ENCODE peak calls at places on chromosome 10, in five cellular contexts. Q is astrocyte of the spinal cord, O is choroid plexus epithelial cell, C is head of caudate nucleus, A is kidney tubule cell. Y is an unnamed sample.

GRCh38 chr10:11157292-11158052 is 139.8 kb downstream of the CELF2 start:
- DNase-seq in C (no peak), A (no peak), O (no peak), Q (no peak), Y (no peak)

GRCh38 chr10:49163741-49164140 is 24.4 kb downstream of the TMEM273 start:
- DNase-seq in O (peak; percentile 35), Q (peak; percentile 80), A (no peak), C (no peak), Y (no peak)

GRCh38 chr10:126252884-126253612 is 135.2 kb downstream of the ADAM12 start:
- DNase-seq in Q (peak; percentile 99), O (peak; percentile 94), C (no peak), A (peak; percentile 93), Y (no peak)

GRCh38 chr10:31830887-31831286 is 97.7 kb downstream of the ARHGAP12 start:
- DNase-seq in Q (peak; percentile 25), A (no peak), O (peak; percentile 66), C (no peak), Y (no peak)

GRCh38 chr10:9222917-9223316 is 1168.4 kb downstream of the GATA3 start:
- DNase-seq in O (peak; percentile 7), Q (peak; percentile 36), C (no peak), A (peak; percentile 29), Y (no peak)

GRCh38 chr10:110162749-110163148 is 44.7 kb upstream of the MXI1 start:
- DNase-seq in Q (no peak), A (no peak), C (no peak), O (no peak), Y (no peak)

GRCh38 chr10:63554666-63555065 is 33.5 kb downstream of the REEP3 start:
- DNase-seq in Q (peak; percentile 97), O (peak; percentile 97), A (peak; percentile 88), C (no peak), Y (no peak)

GRCh38 chr10:24716295-24716694 is 7.4 kb downstream of the ARHGAP21 start:
- DNase-seq in O (no peak), C (no peak), Q (no peak), A (peak; percentile 19), Y (no peak)

GRCh38 chr10:106410331-106410730 is 754.2 kb downstream of the SORCS1 start:
- DNase-seq in Q (no peak), C (no peak), A (no peak), O (no peak), Y (no peak)

GRCh38 chr10:96840841-96841518 is 8.9 kb downstream of the LCOR start:
- DNase-seq in O (peak; percentile 59), Q (peak; percentile 60), C (no peak), A (peak; percentile 73), Y (no peak)

GRCh38 chr10:78513330-78513729 is 479.7 kb downstream of the RPS24 start:
- DNase-seq in A (peak; percentile 37), O (peak; percentile 28), Q (peak; percentile 45), C (no peak), Y (no peak)